ENCODE peak calls at places on chromosomes 16 and 17, in four cellular contexts. One of them, this sample, is unnamed.

GRCh38 chr16:10750793-10751192 is 7.2 kb downstream of the NUBP1 start:
- DNase-seq in HepG2: no peak
- DNase-seq in GM12878: no peak
- DNase-seq in K562: no peak
- DNase-seq in this sample: no peak

GRCh38 chr17:49457564-49458535 is 37.2 kb upstream of the NGFR start:
- DNase-seq in HepG2: no peak
- DNase-seq in GM12878: no peak
- DNase-seq in K562: no peak
- DNase-seq in this sample: no peak

GRCh38 chr16:79217375-79218011 is 383.0 kb downstream of the MAF start:
- DNase-seq in HepG2: no peak
- DNase-seq in GM12878: no peak
- DNase-seq in K562: no peak
- DNase-seq in this sample: no peak

GRCh38 chr16:46954562-46954961 is 18.9 kb downstream of the DNAJA2 start:
- DNase-seq in HepG2: no peak
- DNase-seq in GM12878: no peak
- DNase-seq in K562: no peak
- DNase-seq in this sample: no peak

GRCh38 chr17:51629232-51629631 is 368.9 kb downstream of the UTP18 start:
- DNase-seq in HepG2: no peak
- DNase-seq in GM12878: no peak
- DNase-seq in K562: no peak
- DNase-seq in this sample: no peak

GRCh38 chr16:35134471-35134870 is 1675.1 kb downstream of the TP53TG3F start:
- DNase-seq in HepG2: no peak
- DNase-seq in GM12878: no peak
- DNase-seq in K562: no peak
- DNase-seq in this sample: no peak

GRCh38 chr17:38510424-38511125 is 82.3 kb downstream of the ARHGAP23 start:
- DNase-seq in HepG2: peak; percentile 39
- DNase-seq in GM12878: no peak
- DNase-seq in K562: peak; percentile 80
- DNase-seq in this sample: peak; percentile 65

GRCh38 chr16:68902376-68903345 is 59.3 kb downstream of the TANGO6 start:
- DNase-seq in HepG2: peak; percentile 63
- DNase-seq in GM12878: no peak
- DNase-seq in K562: peak; percentile 43
- DNase-seq in this sample: peak; percentile 54

GRCh38 chr17:42772945-42773289 is 332 bp upstream of the VPS25 start:
- DNase-seq in HepG2: no peak
- DNase-seq in GM12878: no peak
- DNase-seq in K562: no peak
- DNase-seq in this sample: no peak

GRCh38 chr17:58336456-58337094 is 8.0 kb upstream of the TSPOAP1 start:
- DNase-seq in HepG2: no peak
- DNase-seq in GM12878: no peak
- DNase-seq in K562: no peak
- DNase-seq in this sample: peak; percentile 8

GRCh38 chr16:30041841-30042240 is 10.8 kb upstream of the TLCD3B start:
- DNase-seq in HepG2: no peak
- DNase-seq in GM12878: no peak
- DNase-seq in K562: no peak
- DNase-seq in this sample: no peak

GRCh38 chr16:81003610-81004460 is 2.9 kb downstream of the CMC2 start:
- DNase-seq in HepG2: no peak
- DNase-seq in GM12878: no peak
- DNase-seq in K562: no peak
- DNase-seq in this sample: no peak

GRCh38 chr17:30323895-30324319 is 9.9 kb downstream of the TMIGD1 start:
- DNase-seq in HepG2: no peak
- DNase-seq in GM12878: no peak
- DNase-seq in K562: no peak
- DNase-seq in this sample: no peak

GRCh38 chr16:10817963-10818941 is at the start of gene TVP23A:
- DNase-seq in HepG2: no peak
- DNase-seq in GM12878: no peak
- DNase-seq in K562: peak; percentile 69
- DNase-seq in this sample: peak; percentile 65

GRCh38 chr17:76246080-76247066 is 6.1 kb upstream of the RNF157 start:
- DNase-seq in HepG2: peak; percentile 67
- DNase-seq in GM12878: peak; percentile 98
- DNase-seq in K562: no peak
- DNase-seq in this sample: no peak

GRCh38 chr17:82215095-82215971 is 2.7 kb upstream of the CCDC57 start:
- DNase-seq in HepG2: peak; percentile 35
- DNase-seq in GM12878: no peak
- DNase-seq in K562: peak; percentile 55
- DNase-seq in this sample: no peak

GRCh38 chr16:76450890-76451289 is 173.7 kb downstream of the CNTNAP4 start:
- DNase-seq in HepG2: no peak
- DNase-seq in GM12878: no peak
- DNase-seq in K562: no peak
- DNase-seq in this sample: no peak

GRCh38 chr17:60604686-60605334 is 4.8 kb downstream of the PPM1D start:
- DNase-seq in HepG2: no peak
- DNase-seq in GM12878: no peak
- DNase-seq in K562: no peak
- DNase-seq in this sample: no peak

GRCh38 chr17:9219631-9220415 is 198.5 kb downstream of the NTN1 start:
- DNase-seq in HepG2: no peak
- DNase-seq in GM12878: no peak
- DNase-seq in K562: no peak
- DNase-seq in this sample: no peak

GRCh38 chr16:87496101-87496801 is 3.4 kb upstream of the ZCCHC14 start:
- DNase-seq in HepG2: no peak
- DNase-seq in GM12878: peak; percentile 8
- DNase-seq in K562: no peak
- DNase-seq in this sample: no peak

GRCh38 chr16:14640538-14640937 is 7.8 kb downstream of the BFAR start:
- DNase-seq in HepG2: no peak
- DNase-seq in GM12878: no peak
- DNase-seq in K562: no peak
- DNase-seq in this sample: no peak

GRCh38 chr17:60095381-60095780 is 16.7 kb upstream of the HEATR6 start:
- DNase-seq in HepG2: no peak
- DNase-seq in GM12878: no peak
- DNase-seq in K562: no peak
- DNase-seq in this sample: no peak

GRCh38 chr17:50613596-50613995 is 21.1 kb upstream of the ABCC3 start:
- DNase-seq in HepG2: no peak
- DNase-seq in GM12878: no peak
- DNase-seq in K562: no peak
- DNase-seq in this sample: no peak

GRCh38 chr17:82407255-82407654 is 10.9 kb upstream of the HEXD start:
- DNase-seq in HepG2: no peak
- DNase-seq in GM12878: no peak
- DNase-seq in K562: no peak
- DNase-seq in this sample: no peak

GRCh38 chr16:31112711-31113419 is 4.6 kb upstream of the KAT8 start:
- DNase-seq in HepG2: no peak
- DNase-seq in GM12878: no peak
- DNase-seq in K562: no peak
- DNase-seq in this sample: no peak

DNA sequence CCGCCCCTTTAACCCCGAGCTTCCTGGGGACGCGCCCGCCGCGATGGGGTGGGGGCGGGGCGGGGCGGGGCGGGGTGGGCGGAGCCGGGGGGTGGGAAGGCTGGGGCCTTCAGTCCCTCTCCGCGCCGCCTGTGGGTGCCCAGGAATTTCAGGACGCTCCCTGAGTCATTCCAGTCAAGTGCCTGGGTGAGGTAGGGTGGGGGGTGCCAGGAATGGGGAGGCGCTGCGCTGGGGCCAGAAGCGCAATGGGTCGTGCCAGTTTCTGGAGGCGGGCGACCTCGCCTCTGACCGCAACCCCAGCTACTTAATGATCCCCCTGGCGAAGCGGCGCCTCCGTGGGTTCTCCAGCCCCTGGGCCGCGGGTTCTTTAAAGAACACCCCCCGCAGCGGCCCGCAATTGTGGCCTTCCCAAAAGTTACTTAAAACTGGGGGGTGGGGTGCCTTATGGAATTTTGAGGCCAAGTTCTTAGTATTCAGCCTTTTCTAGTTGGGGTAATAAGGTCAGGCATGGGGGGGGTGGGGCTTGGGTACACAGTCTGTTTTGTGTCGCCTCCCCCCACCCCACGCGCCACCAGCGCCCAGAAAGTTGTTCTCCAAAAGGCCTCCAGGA is 826 bp upstream of the GSE1 start:
- DNase-seq in HepG2: peak; percentile 91
- DNase-seq in GM12878: no peak
- DNase-seq in K562: peak; percentile 77
- DNase-seq in this sample: no peak
- TF ChIP-seq CBFB in HepG2: no peak
- TF ChIP-seq CBFB in GM12878: peak; percentile 37
- TF ChIP-seq CBFB in K562: no peak
- TF ChIP-seq CBFB in this sample: no peak

DNA sequence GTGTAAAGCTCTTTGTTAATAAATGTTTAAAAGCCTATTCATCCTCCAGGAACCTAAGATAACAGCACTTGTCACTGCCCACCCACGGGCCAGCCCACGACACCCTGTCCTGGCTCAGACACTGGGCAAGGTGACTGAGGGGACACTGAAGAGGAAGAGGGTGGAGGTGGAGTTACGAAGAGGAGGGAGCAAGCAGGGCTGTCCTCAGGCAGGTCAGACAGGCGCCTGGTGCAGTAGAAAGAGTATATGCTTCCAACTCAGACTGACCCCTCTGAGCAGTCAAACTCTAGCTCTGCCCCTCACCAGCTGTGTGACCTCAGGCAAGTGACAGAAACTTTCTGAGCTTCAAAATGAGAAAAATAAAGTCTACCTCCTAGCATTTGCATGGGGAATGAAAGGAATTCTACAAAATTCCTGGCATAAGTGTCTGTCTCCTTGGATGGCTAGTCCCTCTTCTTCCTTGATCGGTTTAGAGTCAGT is 22.8 kb downstream of the TEX2 start:
- DNase-seq in HepG2: no peak
- DNase-seq in GM12878: no peak
- DNase-seq in K562: peak; percentile 44
- DNase-seq in this sample: no peak
- TF ChIP-seq CTCF in HepG2: no peak
- TF ChIP-seq CTCF in GM12878: no peak
- TF ChIP-seq CTCF in K562: no peak
- TF ChIP-seq CTCF in this sample: no peak

DNA sequence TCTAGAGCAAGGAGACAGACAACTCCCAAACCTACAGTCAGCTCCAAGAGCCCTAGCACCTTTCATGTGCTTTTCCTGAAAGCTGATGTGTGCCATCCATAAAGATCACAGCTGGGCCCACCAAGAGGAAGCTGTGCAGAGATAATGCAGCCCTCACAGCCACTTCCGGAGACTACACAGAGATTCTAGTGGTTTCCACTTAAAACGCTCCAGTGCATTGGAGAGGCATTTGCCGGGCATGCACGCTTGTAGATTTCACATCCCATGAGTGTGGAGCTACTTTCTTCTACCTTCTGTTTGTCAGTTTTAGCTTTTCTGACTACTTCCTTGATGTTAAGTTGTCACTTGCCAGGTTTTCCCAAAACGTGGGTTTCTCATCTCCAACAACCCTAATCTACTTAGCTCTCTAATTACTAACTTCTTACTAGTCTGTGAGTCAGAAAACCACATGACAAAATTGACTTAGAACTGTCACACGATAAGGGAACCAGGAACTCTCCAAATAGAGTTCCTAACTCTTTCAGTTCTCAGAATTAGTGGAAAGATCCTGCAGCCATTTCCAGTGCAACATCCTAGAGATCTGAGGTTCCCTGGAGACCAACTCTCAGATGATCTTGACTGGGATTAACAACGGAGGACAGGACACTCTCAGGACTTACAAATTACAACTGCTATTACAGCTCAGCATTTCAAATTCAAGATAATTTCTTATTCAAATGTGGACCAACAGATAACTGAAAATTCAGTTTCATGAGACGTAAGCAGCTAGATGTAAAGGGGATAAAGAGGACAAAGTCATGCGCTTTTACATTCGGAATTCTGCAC is 28.6 kb downstream of the PMP22 start:
- DNase-seq in HepG2: no peak
- DNase-seq in GM12878: no peak
- DNase-seq in K562: no peak
- DNase-seq in this sample: no peak
- TF ChIP-seq USF2 in HepG2: no peak
- TF ChIP-seq USF2 in GM12878: no peak
- TF ChIP-seq USF2 in K562: no peak
- TF ChIP-seq USF2 in this sample: no peak

GRCh38 chr16:24141466-24141865 is 114.7 kb upstream of the CACNG3 start:
- DNase-seq in HepG2: no peak
- DNase-seq in GM12878: no peak
- DNase-seq in K562: no peak
- DNase-seq in this sample: no peak
- TF ChIP-seq CBFB in HepG2: no peak
- TF ChIP-seq CBFB in GM12878: no peak
- TF ChIP-seq CBFB in K562: no peak
- TF ChIP-seq CBFB in this sample: no peak